ENCODE peak calls at places on chromosomes 7 and 10, in nine cellular contexts. O, X, H, J, K, M, P, Z and N are unnamed samples.

GRCh38 chr7:106314875-106315274 is 30.1 kb upstream of the NAMPT start:
- DNase-seq in P (no peak), K (no peak), O (no peak), Z (no peak), H (no peak), J (no peak), M (no peak), X (no peak), N (no peak)

GRCh38 chr10:110498982-110499795 is 1.5 kb downstream of the DUSP5 start:
- DNase-seq in K (peak; percentile 70), O (peak; percentile 51), H (peak; percentile 68), J (no peak), M (peak; percentile 36), P (no peak), Z (peak; percentile 78), X (no peak), N (no peak)

GRCh38 chr7:128928159-128928558 is 9.6 kb upstream of the IRF5 start:
- DNase-seq in P (no peak), Z (no peak), M (no peak), J (no peak), X (no peak), H (no peak), K (no peak), O (no peak), N (no peak)

GRCh38 chr10:98485959-98486358 is 39.2 kb upstream of the HPS1 start:
- DNase-seq in O (peak; percentile 30), P (no peak), K (no peak), J (no peak), Z (peak; percentile 65), M (peak; percentile 50), H (no peak), X (no peak), N (no peak)

GRCh38 chr10:112004075-112004474 is 179.5 kb downstream of the GPAM start:
- DNase-seq in O (no peak), M (no peak), J (no peak), H (no peak), P (no peak), K (no peak), X (no peak), Z (no peak), N (no peak)

GRCh38 chr7:113629244-113629643 is 289.6 kb downstream of the PPP1R3A start:
- DNase-seq in K (no peak), X (no peak), Z (peak; percentile 14), O (no peak), H (no peak), P (no peak), M (no peak), J (no peak), N (no peak)

GRCh38 chr7:92751902-92752901 is 84.2 kb downstream of the CDK6 start:
- DNase-seq in H (no peak), K (no peak), M (peak; percentile 69), O (peak; percentile 60), Z (peak; percentile 93), X (no peak), P (no peak), J (no peak), N (no peak)

GRCh38 chr7:87599336-87599735 is 1.3 kb downstream of the ABCB1 start:
- DNase-seq in Z (no peak), J (peak; percentile 26), M (no peak), P (no peak), X (no peak), O (no peak), H (peak; percentile 87), K (peak; percentile 79), N (peak; percentile 77)

GRCh38 chr7:139697031-139697430 is 80.8 kb downstream of the HIPK2 start:
- DNase-seq in J (no peak), H (no peak), M (no peak), K (no peak), P (no peak), Z (no peak), O (no peak), X (no peak), N (no peak)

GRCh38 chr10:5523796-5524574 is 776 bp upstream of the CALML3 start:
- DNase-seq in M (no peak), O (no peak), Z (no peak), K (no peak), H (no peak), X (peak; percentile 1), J (peak; percentile 4), P (no peak), N (no peak)

GRCh38 chr10:22580711-22581110 is 133.7 kb downstream of the PIP4K2A start:
- DNase-seq in H (no peak), J (no peak), K (no peak), X (no peak), O (no peak), P (no peak), Z (no peak), M (no peak), N (no peak)

GRCh38 chr7:158489462-158490155 is 98.0 kb downstream of the PTPRN2 start:
- DNase-seq in O (no peak), P (no peak), H (no peak), Z (no peak), M (no peak), K (no peak), X (no peak), J (no peak), N (no peak)

GRCh38 chr7:138396251-138397070 is 63.6 kb upstream of the TRIM24 start:
- DNase-seq in X (no peak), H (no peak), K (peak; percentile 71), P (no peak), O (no peak), M (no peak), J (no peak), Z (no peak), N (no peak)

GRCh38 chr10:93030409-93030808 is 30.2 kb upstream of the CYP26C1 start:
- DNase-seq in Z (peak; percentile 89), M (peak; percentile 82), X (no peak), H (no peak), K (no peak), P (no peak), J (no peak), O (peak; percentile 82), N (no peak)

GRCh38 chr7:7693881-7694280 is 24.5 kb downstream of the RPA3 start:
- DNase-seq in K (no peak), X (no peak), O (peak; percentile 23), Z (peak; percentile 75), M (peak; percentile 32), H (no peak), J (no peak), P (no peak), N (no peak)

GRCh38 chr10:35466170-35466569 is 129.9 kb downstream of the CCNY start:
- DNase-seq in H (no peak), M (no peak), Z (no peak), P (no peak), X (no peak), J (no peak), O (no peak), K (no peak), N (no peak)

GRCh38 chr7:99324966-99325596 is 617 bp upstream of the ARPC1A start:
- DNase-seq in Z (peak; percentile 9), O (no peak), J (no peak), M (no peak), X (no peak), P (no peak), K (no peak), H (peak; percentile 19), N (no peak)

GRCh38 chr7:84865560-84865959 is 321.3 kb downstream of the SEMA3D start:
- DNase-seq in K (no peak), J (no peak), M (no peak), Z (no peak), H (no peak), O (no peak), P (no peak), X (no peak), N (no peak)

GRCh38 chr10:88154596-88155250 is 291.3 kb downstream of the PTEN start:
- DNase-seq in X (no peak), M (no peak), H (no peak), O (peak; percentile 15), J (no peak), P (no peak), Z (peak; percentile 83), K (no peak), N (no peak)

GRCh38 chr10:114576716-114577115 is 81.4 kb downstream of the ABLIM1 start:
- DNase-seq in K (no peak), P (no peak), M (no peak), O (no peak), H (no peak), J (no peak), Z (no peak), X (no peak), N (no peak)

GRCh38 chr10:100881552-100882250 is 31.1 kb upstream of the SLF2 start:
- DNase-seq in X (no peak), P (no peak), O (no peak), H (no peak), Z (peak; percentile 25), M (no peak), K (no peak), J (no peak), N (no peak)

GRCh38 chr7:64890761-64891666 is 12.1 kb upstream of the ZNF273 start:
- DNase-seq in H (no peak), O (peak; percentile 5), M (peak; percentile 32), P (no peak), X (no peak), K (no peak), Z (peak; percentile 58), J (no peak), N (no peak)

GRCh38 chr7:91949221-91950009 is 8.8 kb downstream of the AKAP9 start:
- DNase-seq in Z (no peak), K (no peak), J (no peak), P (no peak), X (no peak), M (no peak), O (no peak), H (no peak), N (no peak)

GRCh38 chr7:36283171-36283570 is 106.5 kb upstream of the ANLN start:
- DNase-seq in X (no peak), J (no peak), M (no peak), Z (no peak), K (no peak), H (peak; percentile 53), P (no peak), O (no peak), N (no peak)

GRCh38 chr7:1532456-1533254 is 2.2 kb downstream of the MAFK start:
- DNase-seq in O (peak; percentile 91), P (peak; percentile 13), K (no peak), Z (peak; percentile 97), X (peak; percentile 44), H (peak; percentile 74), J (peak; percentile 57), M (peak; percentile 88), N (peak; percentile 53)

GRCh38 chr7:10316488-10316887 is 657.2 kb upstream of the PHF14 start:
- DNase-seq in H (no peak), P (no peak), O (no peak), X (no peak), Z (no peak), K (no peak), M (no peak), J (no peak), N (no peak)

GRCh38 chr10:86795353-86795752 is 38.9 kb downstream of the BMPR1A start:
- DNase-seq in X (no peak), J (no peak), M (peak; percentile 57), O (peak; percentile 70), P (no peak), Z (peak; percentile 78), K (no peak), H (no peak), N (no peak)

GRCh38 chr10:46253076-46254006 is 33.5 kb upstream of the ANTXRL start:
- DNase-seq in P (no peak), H (no peak), K (no peak), O (no peak), Z (no peak), M (no peak), X (no peak), J (no peak), N (no peak)

GRCh38 chr10:34290412-34291082 is 524.5 kb downstream of the PARD3 start:
- DNase-seq in X (no peak), Z (peak; percentile 61), J (no peak), M (peak; percentile 27), H (no peak), K (no peak), O (peak; percentile 42), P (no peak), N (no peak)

GRCh38 chr7:93117852-93118530 is at the start of gene SAMD9:
- DNase-seq in O (peak; percentile 87), P (peak; percentile 12), Z (peak; percentile 95), X (no peak), M (peak; percentile 89), K (peak; percentile 79), J (peak; percentile 26), H (peak; percentile 68), N (peak; percentile 70)

GRCh38 chr7:47253650-47254080 is 328.2 kb downstream of the TNS3 start:
- DNase-seq in Z (peak; percentile 87), P (no peak), M (peak; percentile 82), K (peak; percentile 41), H (peak; percentile 5), J (no peak), O (peak; percentile 77), X (peak; percentile 27), N (peak; percentile 26)